ENCODE peak calls at places on chromosomes 11 and 22, in ten cellular contexts. E, M, X, U, A, Y, G, Z, S and L are unnamed samples.

GRCh38 chr11:66739983-66740382 is 11.0 kb upstream of the SPTBN2 start:
- DNase-seq in M (no peak), S (no peak), U (no peak), X (no peak), Y (peak), Z (no peak), G (no peak), A (no peak), E (no peak), L (no peak)

GRCh38 chr11:9601041-9601875 is 27.8 kb downstream of the WEE1 start:
- DNase-seq in S (no peak), M (no peak), X (no peak), G (no peak), Z (peak), E (no peak), A (no peak), U (peak), Y (peak), L (peak)

GRCh38 chr11:68022531-68022930 is 8.0 kb upstream of the NDUFS8 start:
- DNase-seq in A (no peak), M (no peak), Z (no peak), S (no peak), G (no peak), E (no peak), U (no peak), Y (no peak), X (no peak), L (no peak)

GRCh38 chr22:27185903-27186302 is 528.5 kb downstream of the MIAT start:
- DNase-seq in A (no peak), U (no peak), E (no peak), G (no peak), S (no peak), Y (no peak), M (no peak), X (no peak), Z (no peak), L (no peak)

GRCh38 chr11:46916251-46916650 is 2.1 kb downstream of the LRP4 start:
- DNase-seq in S (no peak), E (no peak), A (no peak), U (no peak), X (no peak), G (no peak), Z (no peak), Y (peak), M (no peak), L (no peak)

GRCh38 chr11:6402561-6402981 is 12.3 kb downstream of the SMPD1 start:
- DNase-seq in A (no peak), Z (peak), Y (no peak), U (peak), X (no peak), M (no peak), S (no peak), E (no peak), G (no peak), L (peak)

GRCh38 chr11:40118780-40119179 is 1340.7 kb downstream of the LRRC4C start:
- DNase-seq in M (no peak), U (no peak), Y (no peak), X (no peak), E (no peak), Z (no peak), A (no peak), S (no peak), G (no peak), L (no peak)

GRCh38 chr11:44760917-44761545 is 34.3 kb downstream of the TSPAN18 start:
- DNase-seq in A (peak), S (peak), M (peak), Z (no peak), X (no peak), Y (peak), G (peak), U (no peak), E (no peak), L (no peak)

GRCh38 chr22:32469799-32470212 is 4.8 kb upstream of the FBXO7 start:
- DNase-seq in S (peak), Z (no peak), G (no peak), A (no peak), M (peak), X (no peak), U (no peak), Y (peak), E (no peak), L (no peak)

GRCh38 chr11:11491014-11491413 is 130.8 kb downstream of the GALNT18 start:
- DNase-seq in Z (no peak), U (no peak), X (no peak), E (no peak), G (no peak), S (no peak), A (peak), Y (no peak), M (no peak), L (no peak)

GRCh38 chr11:15883349-15883961 is 472.9 kb downstream of the SOX6 start:
- DNase-seq in G (no peak), Z (no peak), A (no peak), X (no peak), E (no peak), S (no peak), U (no peak), M (no peak), Y (no peak), L (no peak)

GRCh38 chr22:35425971-35426800 is 26.2 kb downstream of the MCM5 start:
- DNase-seq in M (no peak), G (no peak), Z (no peak), X (no peak), A (no peak), S (no peak), E (no peak), Y (peak), U (no peak), L (no peak)

GRCh38 chr11:124869331-124869730 is 4.1 kb downstream of the ROBO3 start:
- DNase-seq in M (no peak), Y (no peak), E (no peak), S (no peak), A (no peak), G (no peak), Z (no peak), X (no peak), U (no peak), L (no peak)

GRCh38 chr22:37202001-37202555 is 10.2 kb downstream of the SSTR3 start:
- DNase-seq in G (no peak), X (no peak), U (no peak), S (no peak), Y (no peak), E (no peak), A (no peak), Z (no peak), M (no peak), L (no peak)

GRCh38 chr11:113465786-113466185 is 9.4 kb downstream of the DRD2 start:
- DNase-seq in E (no peak), A (no peak), Z (no peak), X (no peak), M (no peak), U (no peak), S (no peak), Y (no peak), G (no peak), L (no peak)

GRCh38 chr11:36149538-36150242 is 139.5 kb downstream of the COMMD9 start:
- DNase-seq in Z (peak), X (no peak), S (peak), M (peak), G (peak), Y (peak), A (peak), U (no peak), E (no peak), L (no peak)

GRCh38 chr11:124746621-124747243 is 5.3 kb downstream of the VSIG2 start:
- DNase-seq in A (no peak), G (no peak), S (no peak), E (no peak), U (peak), X (no peak), Y (peak), M (peak), Z (peak), L (peak)

DNA sequence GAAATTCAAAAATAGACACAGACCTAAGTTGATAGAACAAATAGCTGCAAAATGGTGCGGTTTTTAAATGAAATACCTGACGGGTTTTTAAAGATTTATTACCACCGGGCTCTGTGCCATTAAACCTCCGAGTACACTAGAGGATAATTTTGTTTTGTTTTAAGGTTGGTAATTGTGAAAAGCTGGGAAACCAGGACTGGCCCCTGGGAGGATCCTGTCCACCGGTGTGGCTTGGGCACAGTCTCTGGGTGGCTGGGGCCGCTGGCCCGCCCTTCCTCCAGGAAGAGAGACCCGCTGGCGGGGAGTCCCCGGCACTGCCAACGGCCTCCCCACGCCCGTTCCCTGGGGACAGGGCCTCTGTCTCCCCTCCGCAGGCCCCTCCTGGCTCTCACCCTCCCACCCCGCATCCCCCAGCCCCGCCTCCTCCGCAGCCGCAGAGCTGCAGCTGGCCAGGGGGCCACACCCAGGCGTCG is 13.8 kb downstream of the KCNJ5 start:
- DNase-seq in M (peak), A (no peak), Z (no peak), E (no peak), X (no peak), G (no peak), Y (peak), U (no peak), S (no peak), L (no peak)
- H3K27ac ChIP-seq in M (peak), A (peak), Z (no peak), E (peak), X (no peak), G (peak), Y (no peak), U (no peak), S (peak), L (no peak)

GRCh38 chr11:72981067-72981466 is 161.1 kb downstream of the FCHSD2 start:
- DNase-seq in Z (no peak), E (no peak), Y (no peak), U (no peak), X (no peak), G (no peak), M (no peak), S (no peak), A (no peak), L (no peak)

GRCh38 chr11:72983560-72983959 is 158.6 kb downstream of the FCHSD2 start:
- DNase-seq in U (no peak), X (no peak), M (no peak), G (no peak), Y (no peak), Z (no peak), A (no peak), E (no peak), S (no peak), L (no peak)

GRCh38 chr11:72984448-72985077 is 157.6 kb downstream of the FCHSD2 start:
- DNase-seq in Y (no peak), S (no peak), X (no peak), U (no peak), E (no peak), Z (no peak), M (no peak), G (no peak), A (no peak), L (no peak)

GRCh38 chr11:72985645-72986044 is 156.5 kb downstream of the FCHSD2 start:
- DNase-seq in G (no peak), Z (no peak), E (no peak), A (no peak), X (no peak), U (no peak), M (no peak), S (no peak), Y (no peak), L (no peak)

DNA sequence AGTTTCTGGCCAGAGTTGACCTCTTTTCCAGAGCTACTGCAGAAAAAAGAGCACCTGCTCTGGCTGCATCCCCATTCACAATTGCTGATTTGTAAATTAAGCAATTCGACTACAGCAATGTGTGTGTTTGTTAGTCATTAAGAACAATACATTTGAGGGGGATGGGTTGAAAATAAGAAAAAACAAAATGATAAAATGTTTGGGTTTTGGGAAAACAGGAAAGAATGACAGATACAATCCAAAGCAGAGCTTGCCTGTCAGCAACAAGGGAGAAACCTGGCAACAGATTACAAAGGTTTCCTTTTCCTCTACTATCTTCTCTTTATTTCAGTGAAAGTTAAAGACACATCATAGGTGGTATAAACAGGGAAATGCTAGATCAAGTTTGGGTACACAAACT is 159.8 kb downstream of the FCHSD2 start:
- DNase-seq in U (no peak), E (no peak), A (no peak), X (no peak), M (no peak), S (no peak), G (no peak), Y (no peak), Z (no peak), L (no peak)
- H3K27ac ChIP-seq in U (no peak), E (no peak), A (no peak), X (no peak), M (no peak), S (no peak), G (no peak), Y (no peak), Z (no peak), L (no peak)

DNA sequence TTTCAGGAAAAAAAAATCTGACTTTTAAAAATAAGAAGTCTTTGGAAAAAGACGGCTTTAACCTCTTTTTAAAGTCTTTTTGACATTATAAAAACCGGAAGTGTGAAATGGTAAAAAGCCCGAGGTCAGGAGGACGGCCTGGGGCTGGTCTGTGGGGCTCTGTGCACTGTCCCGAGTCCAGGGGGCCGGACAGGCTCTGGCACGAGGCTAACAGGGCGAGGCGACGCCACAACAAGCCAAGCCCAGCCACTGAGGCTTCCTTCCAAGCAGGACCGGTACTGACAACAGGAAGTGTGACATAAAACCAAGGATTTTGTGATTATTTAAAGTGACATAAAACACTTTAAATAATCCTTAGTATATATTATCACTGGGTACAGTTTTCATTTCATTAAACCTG is 39.2 kb downstream of the BRD1 start:
- DNase-seq in Y (peak), A (peak), S (no peak), G (no peak), X (no peak), Z (peak), M (no peak), E (no peak), U (no peak), L (peak)
- H3K27ac ChIP-seq in Y (peak), A (peak), S (peak), G (peak), X (no peak), Z (peak), M (no peak), E (peak), U (peak), L (peak)

GRCh38 chr11:128891410-128891861 is 280 bp downstream of the KCNJ5 start:
- DNase-seq in X (no peak), Y (no peak), E (no peak), G (no peak), U (no peak), M (no peak), S (no peak), A (no peak), Z (no peak), L (no peak)

GRCh38 chr11:128890543-128891409 is at the start of gene KCNJ5:
- DNase-seq in G (no peak), X (no peak), U (no peak), S (no peak), A (no peak), M (peak), Y (peak), E (no peak), Z (no peak), L (no peak)

GRCh38 chr11:128891912-128892398 is 799 bp downstream of the KCNJ5 start:
- DNase-seq in Y (no peak), E (no peak), A (no peak), X (no peak), M (no peak), G (no peak), S (peak), U (no peak), Z (no peak), L (no peak)

GRCh38 chr11:128889657-128890213 is 1.4 kb upstream of the KCNJ5 start:
- DNase-seq in E (no peak), Z (no peak), Y (no peak), G (no peak), A (no peak), U (no peak), M (no peak), S (no peak), X (no peak), L (no peak)

DNA sequence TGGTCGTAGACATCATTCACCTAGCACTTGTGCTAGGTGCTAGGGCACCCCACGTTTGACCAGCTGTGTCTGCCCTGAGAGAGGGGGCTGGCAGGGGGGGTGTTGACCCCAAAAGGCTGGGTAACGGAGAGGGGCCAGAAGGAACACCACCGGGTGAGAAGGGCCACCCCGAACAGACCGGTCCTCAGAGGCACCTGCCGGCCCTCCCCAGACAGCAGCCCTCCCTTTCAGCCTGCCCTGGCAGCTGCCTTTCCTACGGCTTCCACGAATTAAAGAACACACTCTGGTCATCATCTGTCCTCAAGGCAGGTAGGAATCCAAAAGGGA is 977 bp upstream of the KCNJ5 start:
- DNase-seq in M (no peak), A (no peak), G (no peak), S (no peak), X (no peak), U (no peak), Z (no peak), Y (no peak), E (no peak), L (no peak)
- H3K27ac ChIP-seq in M (peak), A (no peak), G (no peak), S (no peak), X (no peak), U (no peak), Z (no peak), Y (no peak), E (no peak), L (no peak)

DNA sequence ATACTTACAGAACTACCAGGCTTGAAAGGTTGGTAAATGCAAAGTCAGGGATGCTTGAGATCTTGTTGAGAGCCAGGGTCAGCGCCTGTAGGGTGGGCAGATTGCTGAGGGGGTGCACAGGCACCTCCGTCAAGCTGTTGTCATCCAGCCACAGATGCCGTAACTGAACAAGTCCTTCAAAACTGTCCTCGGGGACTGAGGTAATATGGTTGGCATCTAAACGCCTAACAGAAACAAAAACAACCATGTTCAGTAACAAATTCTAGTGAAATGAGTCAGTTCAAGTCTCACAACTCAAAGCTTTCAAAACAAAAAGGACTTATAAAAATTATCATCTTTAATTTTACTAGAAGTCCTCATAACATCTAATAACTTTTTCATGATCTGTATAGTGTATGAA is 22.2 kb upstream of the CCDC34 start:
- DNase-seq in G (peak), Z (peak), A (no peak), M (no peak), S (no peak), Y (peak), X (no peak), E (no peak), U (no peak), L (no peak)
- H3K27ac ChIP-seq in G (peak), Z (no peak), A (no peak), M (peak), S (peak), Y (peak), X (no peak), E (no peak), U (no peak), L (no peak)

GRCh38 chr22:41351011-41351410 is 30.7 kb upstream of the TEF start:
- DNase-seq in G (no peak), Y (no peak), S (no peak), U (no peak), E (no peak), A (no peak), X (no peak), Z (no peak), M (no peak), L (no peak)
- H3K27ac ChIP-seq in G (no peak), Y (no peak), S (no peak), U (no peak), E (no peak), A (peak), X (no peak), Z (no peak), M (peak), L (no peak)

GRCh38 chr11:70241709-70242108 is 28.8 kb upstream of the PPFIA1 start:
- DNase-seq in G (no peak), E (no peak), Y (no peak), U (no peak), A (no peak), Z (no peak), X (no peak), M (no peak), S (no peak), L (no peak)

GRCh38 chr11:70244698-70245097 is 25.8 kb upstream of the PPFIA1 start:
- DNase-seq in A (no peak), Y (peak), E (no peak), S (peak), U (no peak), G (no peak), Z (no peak), M (peak), X (no peak), L (no peak)

GRCh38 chr11:70242885-70243284 is 27.6 kb upstream of the PPFIA1 start:
- DNase-seq in G (no peak), A (no peak), E (no peak), Y (no peak), S (no peak), U (no peak), Z (no peak), X (no peak), M (no peak), L (no peak)

GRCh38 chr11:70246196-70246595 is 24.3 kb upstream of the PPFIA1 start:
- DNase-seq in X (no peak), A (no peak), U (no peak), E (no peak), Y (no peak), Z (no peak), G (no peak), S (no peak), M (no peak), L (no peak)

GRCh38 chr11:70243912-70244652 is 26.4 kb upstream of the PPFIA1 start:
- DNase-seq in M (peak), A (no peak), E (no peak), Z (no peak), U (no peak), X (no peak), G (no peak), Y (peak), S (no peak), L (no peak)
- H3K27ac ChIP-seq in M (peak), A (no peak), E (no peak), Z (no peak), U (no peak), X (no peak), G (no peak), Y (no peak), S (no peak), L (no peak)

DNA sequence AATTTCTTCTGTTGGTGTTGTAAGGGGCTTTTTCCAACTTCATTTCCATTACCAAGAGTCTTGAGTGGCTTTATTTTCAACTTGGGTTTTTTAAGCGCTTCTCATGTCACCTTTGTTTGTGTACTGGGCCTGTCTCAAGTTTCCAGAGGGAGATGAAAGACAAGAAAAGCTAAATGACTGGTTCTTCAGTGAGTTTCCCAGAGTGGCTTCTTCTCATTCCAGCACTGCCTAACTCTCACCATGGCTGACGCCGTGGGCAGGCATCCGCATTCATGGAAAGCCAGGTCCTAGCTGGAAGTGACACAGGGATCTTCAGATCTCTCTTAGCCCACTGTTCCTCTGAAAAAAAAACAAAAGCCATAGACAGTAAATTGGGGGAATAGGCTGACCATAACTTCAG is 28.6 kb downstream of the MARK2 start:
- DNase-seq in U (no peak), A (no peak), G (no peak), S (no peak), E (no peak), Z (no peak), M (no peak), X (no peak), Y (no peak), L (no peak)
- H3K27ac ChIP-seq in U (no peak), A (no peak), G (no peak), S (no peak), E (no peak), Z (no peak), M (no peak), X (no peak), Y (no peak), L (no peak)